ENCODE peak calls at places on chromosomes 12 and 14, in five cellular contexts. P, X, M, H and G are unnamed samples. For H3K4me1 and H3K27me3, the result is how much of the 10 kb centered on the place peaks cover.

GRCh38 chr12:115598827-115599226 is 678.7 kb downstream of the MED13L start:
- DNase-seq in H (no peak), M (no peak), P (no peak), X (peak), G (no peak)

GRCh38 chr14:87952307-87953094 is 40.5 kb downstream of the GALC start:
- DNase-seq in M (no peak), X (no peak), P (no peak), H (no peak), G (no peak)

GRCh38 chr12:96501139-96501741 is 11.9 kb downstream of the CFAP54 start:
- DNase-seq in M (peak), P (no peak), H (peak), X (peak), G (peak)

GRCh38 chr12:7995266-7995963 is 37.1 kb upstream of the FOXJ2 start:
- DNase-seq in H (peak), X (peak), M (peak), P (peak), G (peak)

GRCh38 chr12:132554857-132555630 is 55.3 kb downstream of the LRCOL1 start:
- DNase-seq in H (no peak), M (no peak), X (no peak), P (no peak), G (no peak)

GRCh38 chr12:9646794-9647622 is 22.5 kb upstream of the CLEC2D start:
- DNase-seq in X (peak), H (no peak), P (no peak), M (no peak), G (no peak)

GRCh38 chr14:89720741-89721315 is 233.7 kb downstream of the EFCAB11 start:
- DNase-seq in H (peak), M (peak), P (peak), X (no peak), G (no peak)

GRCh38 chr12:33575346-33575745 is 135.7 kb upstream of the SYT10 start:
- DNase-seq in X (no peak), P (no peak), H (no peak), M (no peak), G (no peak)

GRCh38 chr12:79552186-79552585 is 138.6 kb downstream of the PAWR start:
- DNase-seq in X (no peak), P (no peak), H (no peak), M (no peak), G (no peak)

GRCh38 chr14:49306152-49306751 is 279.9 kb downstream of the RPS29 start:
- DNase-seq in P (no peak), X (peak), M (no peak), H (no peak), G (no peak)

GRCh38 chr14:60904381-60904780 is 76.5 kb downstream of the TRMT5 start:
- DNase-seq in H (no peak), M (no peak), P (no peak), X (peak), G (no peak)

GRCh38 chr14:77040995-77041744 is 12.7 kb upstream of the IRF2BPL start:
- DNase-seq in X (no peak), M (no peak), H (no peak), P (no peak), G (no peak)

GRCh38 chr12:45200497-45201043 is 15.3 kb upstream of the ANO6 start:
- DNase-seq in M (no peak), H (no peak), X (peak), P (no peak), G (no peak)

GRCh38 chr12:111174283-111175108 is 194.4 kb downstream of the PHETA1 start:
- DNase-seq in P (no peak), X (no peak), M (no peak), H (no peak), G (no peak)

GRCh38 chr12:38163442-38163801 is 153.2 kb upstream of the ALG10B start:
- DNase-seq in M (peak), P (no peak), H (no peak), X (no peak), G (no peak)

GRCh38 chr14:99038401-99038800 is 233.6 kb downstream of the BCL11B start:
- DNase-seq in M (no peak), H (no peak), X (peak), P (no peak), G (no peak)

GRCh38 chr14:103450423-103450822 is 65.2 kb downstream of the MARK3 start:
- DNase-seq in P (no peak), H (no peak), M (no peak), X (no peak), G (no peak)

GRCh38 chr12:88266851-88267360 is 124.8 kb downstream of the TMTC3 start:
- DNase-seq in X (peak), M (no peak), H (no peak), P (no peak), G (no peak)

GRCh38 chr14:95452176-95452889 is 64.1 kb downstream of the SYNE3 start:
- DNase-seq in M (no peak), P (no peak), X (peak), H (no peak), G (no peak)

GRCh38 chr12:14982986-14983385 is 10.1 kb downstream of the PDE6H start:
- DNase-seq in M (no peak), P (no peak), H (no peak), X (no peak), G (no peak)

GRCh38 chr12:71011261-71011660 is 90.7 kb upstream of the PTPRR start:
- DNase-seq in H (no peak), P (no peak), M (no peak), X (peak), G (no peak)

GRCh38 chr12:4241592-4241991 is 32.0 kb upstream of the CCND2 start:
- DNase-seq in M (no peak), X (no peak), P (no peak), H (no peak), G (no peak)

GRCh38 chr14:76812422-76813383 is at the start of gene ANGEL1:
- DNase-seq in X (peak), M (peak), H (peak), P (peak), G (peak)

GRCh38 chr12:54129028-54129903 is 59.5 kb downstream of the SMUG1 start:
- DNase-seq in P (no peak), M (peak), X (no peak), H (no peak), G (no peak)

GRCh38 chr12:72747460-72747859 is 475.3 kb downstream of the TRHDE start:
- DNase-seq in H (no peak), X (no peak), P (no peak), M (no peak), G (no peak)

GRCh38 chr12:125021096-125021495 is 27.7 kb downstream of the BRI3BP start:
- DNase-seq in M (no peak), P (no peak), X (no peak), H (no peak), G (no peak)

GRCh38 chr12:2652401-2653081 is 142.2 kb upstream of the FKBP4 start:
- DNase-seq in M (peak), P (no peak), H (no peak), X (no peak), G (peak)

GRCh38 chr12:113889806-113890581 is 76.1 kb downstream of the RBM19 start:
- DNase-seq in H (no peak), X (no peak), P (no peak), M (no peak), G (no peak)

GRCh38 chr12:46442239-46442638 is 69.7 kb upstream of the SLC38A2 start:
- DNase-seq in X (peak), M (no peak), H (no peak), P (no peak), G (no peak)

GRCh38 chr12:20656600-20656999 is 38.5 kb upstream of the SLCO1C1 start:
- DNase-seq in H (no peak), M (no peak), X (no peak), P (no peak), G (no peak)

GRCh38 chr12:38384816-38385491 is 68.4 kb downstream of the ALG10B start:
- DNase-seq in P (no peak), X (no peak), M (no peak), H (no peak), G (peak)

GRCh38 chr14:57401501-57401900 is 11.1 kb downstream of the NAA30 start:
- DNase-seq in P (no peak), M (no peak), X (no peak), H (no peak), G (no peak)

GRCh38 chr14:93959239-93960107 is 16.9 kb downstream of the ASB2 start:
- DNase-seq in M (peak), X (peak), P (peak), H (peak), G (peak)

GRCh38 chr12:21453312-21453852 is 15.9 kb downstream of the PYROXD1 start:
- DNase-seq in H (peak), X (no peak), P (no peak), M (no peak), G (no peak)

GRCh38 chr12:805022-805632 is 52.7 kb downstream of the WNK1 start:
- DNase-seq in P (no peak), H (no peak), X (no peak), M (no peak), G (no peak)

GRCh38 chr12:806116-806805 is 53.9 kb downstream of the WNK1 start:
- DNase-seq in M (no peak), H (no peak), X (peak), P (no peak), G (no peak)

GRCh38 chr12:807041-807717 is 54.8 kb downstream of the WNK1 start:
- DNase-seq in H (peak), X (no peak), P (no peak), M (no peak), G (no peak)

DNA sequence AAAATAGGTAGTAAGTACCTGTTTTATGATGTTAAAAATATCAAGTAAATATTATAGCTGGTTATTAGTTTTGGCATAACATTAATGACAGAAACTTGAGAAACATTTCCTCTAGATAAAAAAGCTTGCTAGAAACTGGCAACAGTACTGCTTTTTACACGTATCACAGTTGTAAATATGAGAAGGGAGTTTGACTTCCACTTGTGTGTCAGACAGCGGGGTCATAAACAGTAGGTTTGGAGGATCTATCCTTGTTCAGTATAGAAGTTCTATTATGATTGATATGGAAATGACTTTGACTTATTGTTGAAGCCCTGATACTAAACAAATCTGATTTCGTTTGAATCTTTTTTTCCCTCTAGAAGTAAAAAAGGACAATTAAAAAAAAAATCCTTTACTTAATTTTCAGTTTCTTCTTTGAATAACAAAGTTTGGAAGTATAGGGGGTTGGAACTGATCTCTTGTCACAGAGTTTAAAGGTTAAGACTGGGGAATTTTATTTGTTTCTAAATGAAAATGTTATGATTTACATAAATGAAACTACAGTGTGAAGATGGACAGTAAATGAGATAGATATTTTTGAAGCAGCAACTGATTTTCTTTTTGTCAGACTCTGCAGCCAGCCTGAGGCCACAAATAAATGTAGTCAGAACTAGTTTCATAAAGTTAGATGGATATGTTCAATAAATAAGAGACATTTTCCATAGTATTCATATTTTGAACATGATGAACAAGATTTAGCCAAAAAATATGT is 50.0 kb downstream of the WNK1 start:
- DNase-seq in M (no peak), X (peak), H (no peak), P (no peak), G (no peak)
- H3K4me1 ChIP-seq in M (half or more), X (under half), H (under half), P (under half), G (under half)

GRCh38 chr12:123961585-123961984 is 11.0 kb downstream of the CCDC92 start:
- DNase-seq in M (no peak), H (no peak), P (no peak), X (no peak), G (no peak)
- H3K27me3 ChIP-seq in M (under half), H (under half), P (under half), X (under half), G (under half)

GRCh38 chr12:51025182-51025747 is 919 bp downstream of the SLC11A2 start:
- DNase-seq in H (no peak), M (no peak), X (peak), P (no peak), G (no peak)
- H3K4me1 ChIP-seq in H (under half), M (under half), X (under half), P (under half), G (under half)

DNA sequence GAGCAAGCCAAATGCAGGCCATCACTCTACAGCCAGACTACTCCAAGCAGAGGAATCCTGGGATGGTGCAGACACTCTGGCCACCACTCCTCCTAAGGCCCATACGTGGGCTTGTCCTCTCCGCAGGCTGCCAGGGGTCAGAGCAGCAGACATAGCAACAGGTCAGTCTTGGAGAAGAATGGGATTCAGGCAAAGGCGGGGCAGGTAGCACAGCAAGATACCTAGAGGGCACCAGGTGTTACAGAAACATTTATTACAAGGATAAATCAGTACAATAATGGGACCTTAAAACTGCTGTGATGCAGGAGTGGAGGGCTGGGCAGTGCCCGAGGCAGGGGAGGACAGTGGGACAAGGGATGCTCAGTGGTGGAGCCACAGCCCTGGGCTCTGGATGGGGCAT is 20.3 kb downstream of the SYNDIG1L start:
- DNase-seq in X (no peak), M (no peak), H (no peak), P (no peak), G (no peak)
- H3K27me3 ChIP-seq in X (under half), M (under half), H (under half), P (under half), G (under half)

DNA sequence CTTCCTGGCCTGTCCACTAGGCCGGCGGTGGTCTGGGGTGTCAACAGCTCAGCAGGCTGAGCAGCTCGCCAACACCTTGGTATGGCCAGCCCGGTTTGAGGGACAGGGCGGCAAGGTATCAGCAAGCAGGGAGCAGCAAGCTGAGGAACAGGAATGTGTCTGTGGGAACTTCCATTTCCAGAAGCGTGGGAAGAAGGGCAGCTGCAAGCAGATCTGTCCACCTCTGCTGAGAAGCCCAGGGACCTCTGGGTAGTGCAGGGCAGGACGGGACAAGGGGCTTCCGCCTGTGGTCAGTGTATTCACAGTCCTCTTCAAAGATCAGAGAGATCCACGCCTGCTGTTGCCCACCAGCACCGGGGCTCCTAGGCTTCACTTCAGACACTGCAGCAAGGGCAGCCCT is 36.0 kb downstream of the ACTN1 start:
- DNase-seq in H (no peak), P (no peak), X (no peak), M (no peak), G (no peak)
- H3K4me1 ChIP-seq in H (under half), P (half or more), X (half or more), M (under half), G (half or more)

GRCh38 chr14:70096866-70097265 is 91.9 kb downstream of the SLC8A3 start:
- DNase-seq in H (no peak), M (no peak), X (peak), P (no peak), G (no peak)

GRCh38 chr14:70093156-70093555 is 95.6 kb downstream of the SLC8A3 start:
- DNase-seq in P (no peak), H (no peak), X (no peak), M (no peak), G (no peak)

GRCh38 chr14:70097576-70098256 is 91.0 kb downstream of the SLC8A3 start:
- DNase-seq in X (no peak), H (no peak), M (no peak), P (no peak), G (no peak)

GRCh38 chr14:70094106-70094505 is 94.6 kb downstream of the SLC8A3 start:
- DNase-seq in M (no peak), X (no peak), H (no peak), P (no peak), G (no peak)

DNA sequence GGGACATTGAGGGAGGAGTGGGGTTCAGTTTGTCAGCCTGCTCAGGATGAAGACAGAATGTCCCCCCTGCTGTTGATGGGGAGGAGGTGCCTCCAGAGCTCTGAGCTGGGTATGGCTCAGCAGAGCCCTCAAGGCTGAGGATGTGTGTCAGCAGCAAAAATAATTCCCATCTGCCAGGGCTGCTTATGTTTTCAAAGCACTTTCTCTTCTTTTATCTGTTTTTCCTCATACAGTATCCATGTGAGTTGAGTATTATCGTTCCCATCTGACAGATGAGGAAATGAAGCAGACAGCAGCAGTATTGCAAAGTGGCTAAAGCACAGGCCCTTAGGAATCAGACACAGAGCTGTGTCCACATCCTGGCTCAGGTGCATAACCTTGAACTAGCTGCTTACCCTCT is 94.1 kb downstream of the SLC8A3 start:
- DNase-seq in H (no peak), X (no peak), M (no peak), P (no peak), G (no peak)
- H3K27me3 ChIP-seq in H (under half), X (under half), M (under half), P (under half), G (under half)

DNA sequence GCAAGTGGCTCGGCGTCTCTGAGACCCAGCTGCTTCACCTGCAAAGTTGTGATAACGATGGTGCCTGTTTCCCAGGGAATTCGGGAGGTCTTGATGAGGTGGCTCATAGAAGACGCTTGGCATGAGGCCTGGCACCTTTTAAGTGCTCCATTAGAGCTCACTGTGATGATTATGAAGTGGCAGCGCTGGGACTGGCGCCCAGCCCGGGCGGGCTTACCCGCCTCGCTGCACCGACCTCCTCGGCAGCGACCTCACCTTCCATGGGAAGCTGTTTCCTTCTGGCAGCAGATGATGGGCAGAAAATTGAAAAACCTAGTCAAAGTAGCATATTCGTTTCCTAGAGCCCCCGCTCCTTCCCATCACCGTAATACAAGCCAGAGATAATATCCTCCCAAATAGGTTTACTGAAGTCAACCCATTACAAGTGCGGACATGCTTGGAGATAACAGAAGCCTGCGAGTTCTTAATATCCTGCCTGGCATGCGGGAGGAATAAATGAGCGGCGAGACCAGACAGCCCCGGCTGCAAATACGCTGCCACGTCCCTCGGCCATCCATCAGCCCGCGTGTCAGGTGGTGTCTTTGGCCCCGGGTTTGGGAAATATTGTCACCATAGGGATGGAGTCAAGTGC is 35.2 kb upstream of the DLK1 start:
- DNase-seq in M (no peak), P (no peak), X (no peak), H (no peak), G (no peak)
- H3K4me1 ChIP-seq in M (under half), P (under half), X (under half), H (under half), G (under half)

DNA sequence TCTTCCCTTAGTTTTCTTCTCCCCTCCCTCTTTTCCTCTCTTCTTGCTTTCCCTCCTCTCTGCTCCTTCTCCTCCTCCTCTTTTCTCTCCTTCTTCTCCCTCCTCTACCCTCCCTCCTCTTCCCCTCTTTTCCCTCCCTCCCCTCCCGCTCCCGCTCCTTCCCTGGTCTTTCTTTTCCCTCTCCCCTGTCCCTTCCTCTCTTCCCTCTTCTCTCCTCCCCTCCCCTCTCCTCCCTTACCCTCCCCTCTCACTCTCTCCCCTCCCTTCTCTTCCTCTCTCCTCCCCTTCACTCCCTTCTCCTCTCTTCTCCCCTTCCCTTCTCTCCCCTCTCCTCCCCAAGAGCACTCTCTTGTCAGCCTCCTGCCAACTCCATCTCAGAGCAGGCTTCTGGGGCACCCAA is 17.4 kb upstream of the FBXO21 start:
- DNase-seq in X (no peak), M (no peak), H (no peak), P (no peak), G (no peak)
- H3K27me3 ChIP-seq in X (under half), M (under half), H (under half), P (under half), G (under half)

GRCh38 chr14:92800012-92800411 is 5.9 kb downstream of the GOLGA5 start:
- DNase-seq in X (no peak), H (no peak), M (no peak), P (no peak), G (no peak)
- H3K4me1 ChIP-seq in X (under half), H (under half), M (under half), P (under half), G (under half)

GRCh38 chr14:96735509-96735908 is 61.7 kb upstream of the VRK1 start:
- DNase-seq in H (no peak), X (no peak), P (no peak), M (no peak), G (no peak)
- H3K27me3 ChIP-seq in H (under half), X (under half), P (under half), M (half or more), G (half or more)